ENCODE peak calls at places on chromosomes 2 and 18, in four cellular contexts. One of them, this sample, is unnamed.

GRCh38 chr2:196331143-196331542 is 159.8 kb upstream of the STK17B start:
- DNase-seq in tibial artery: no peak
- DNase-seq in kidney: no peak
- DNase-seq in IMR-90: peak; percentile 82
- DNase-seq in this sample: no peak

GRCh38 chr2:176122633-176123482 is at the start of gene HOXD9:
- DNase-seq in kidney: peak; percentile 95
- DNase-seq in tibial artery: peak; percentile 76
- DNase-seq in IMR-90: no peak
- DNase-seq in this sample: peak; percentile 51

GRCh38 chr2:143001521-143001920 is 124.1 kb downstream of the KYNU start:
- DNase-seq in IMR-90: peak; percentile 1
- DNase-seq in tibial artery: no peak
- DNase-seq in kidney: no peak
- DNase-seq in this sample: no peak

GRCh38 chr18:23226930-23227728 is 91.8 kb downstream of the CABLES1 start:
- DNase-seq in tibial artery: peak; percentile 39
- DNase-seq in kidney: no peak
- DNase-seq in IMR-90: peak; percentile 94
- DNase-seq in this sample: peak; percentile 33

GRCh38 chr18:54150226-54150625 is 74.2 kb downstream of the MBD2 start:
- DNase-seq in kidney: no peak
- DNase-seq in IMR-90: no peak
- DNase-seq in tibial artery: no peak
- DNase-seq in this sample: no peak

GRCh38 chr18:55844373-55844772 is 256.4 kb upstream of the TCF4 start:
- DNase-seq in tibial artery: no peak
- DNase-seq in kidney: no peak
- DNase-seq in IMR-90: peak; percentile 37
- DNase-seq in this sample: no peak

GRCh38 chr2:238160206-238161129 is 1.7 kb downstream of the ERFE start:
- DNase-seq in tibial artery: peak; percentile 16
- DNase-seq in IMR-90: peak; percentile 59
- DNase-seq in kidney: peak; percentile 68
- DNase-seq in this sample: no peak

GRCh38 chr2:126370208-126370607 is 285.8 kb upstream of the GYPC start:
- DNase-seq in IMR-90: no peak
- DNase-seq in tibial artery: no peak
- DNase-seq in kidney: no peak
- DNase-seq in this sample: no peak

GRCh38 chr2:234289789-234290188 is 207.1 kb downstream of the ARL4C start:
- DNase-seq in tibial artery: no peak
- DNase-seq in IMR-90: peak; percentile 88
- DNase-seq in kidney: peak; percentile 76
- DNase-seq in this sample: no peak

GRCh38 chr2:119486886-119487285 is 37.4 kb downstream of the SCTR start:
- DNase-seq in IMR-90: peak; percentile 16
- DNase-seq in tibial artery: no peak
- DNase-seq in kidney: no peak
- DNase-seq in this sample: no peak

GRCh38 chr2:234730066-234730640 is 221.7 kb upstream of the SH3BP4 start:
- DNase-seq in tibial artery: no peak
- DNase-seq in IMR-90: no peak
- DNase-seq in kidney: no peak
- DNase-seq in this sample: no peak

GRCh38 chr18:35456181-35456850 is 41.4 kb downstream of the INO80C start:
- DNase-seq in IMR-90: peak; percentile 17
- DNase-seq in tibial artery: no peak
- DNase-seq in kidney: no peak
- DNase-seq in this sample: no peak

GRCh38 chr18:3256693-3257626 is 5.0 kb upstream of the MYL12B start:
- DNase-seq in IMR-90: peak; percentile 91
- DNase-seq in kidney: no peak
- DNase-seq in tibial artery: no peak
- DNase-seq in this sample: no peak

GRCh38 chr2:151774506-151774905 is 40.2 kb upstream of the NEB start:
- DNase-seq in tibial artery: no peak
- DNase-seq in kidney: no peak
- DNase-seq in IMR-90: peak; percentile 80
- DNase-seq in this sample: no peak

GRCh38 chr2:176827269-176827668 is 385.3 kb upstream of the HNRNPA3 start:
- DNase-seq in tibial artery: no peak
- DNase-seq in kidney: no peak
- DNase-seq in IMR-90: no peak
- DNase-seq in this sample: no peak

GRCh38 chr18:8609711-8610441 is 639 bp downstream of the RAB12 start:
- DNase-seq in IMR-90: no peak
- DNase-seq in kidney: peak; percentile 78
- DNase-seq in tibial artery: no peak
- DNase-seq in this sample: no peak

GRCh38 chr18:41745166-41746049 is 209.6 kb upstream of the PIK3C3 start:
- DNase-seq in IMR-90: peak; percentile 6
- DNase-seq in kidney: no peak
- DNase-seq in tibial artery: no peak
- DNase-seq in this sample: no peak

GRCh38 chr2:94874277-94874997 is 3.2 kb downstream of the TEKT4 start:
- DNase-seq in kidney: peak; percentile 76
- DNase-seq in tibial artery: no peak
- DNase-seq in IMR-90: peak; percentile 6
- DNase-seq in this sample: no peak

GRCh38 chr2:20634430-20635095 is 16.3 kb downstream of the HS1BP3 start:
- DNase-seq in IMR-90: peak; percentile 72
- DNase-seq in kidney: peak; percentile 74
- DNase-seq in tibial artery: no peak
- DNase-seq in this sample: peak; percentile 57

GRCh38 chr2:101337877-101338276 is 29.4 kb upstream of the RNF149 start:
- DNase-seq in kidney: no peak
- DNase-seq in tibial artery: no peak
- DNase-seq in IMR-90: peak; percentile 43
- DNase-seq in this sample: no peak

GRCh38 chr2:101295895-101296294 is 12.6 kb downstream of the RNF149 start:
- DNase-seq in kidney: no peak
- DNase-seq in IMR-90: peak; percentile 86
- DNase-seq in tibial artery: no peak
- DNase-seq in this sample: no peak

GRCh38 chr2:11244091-11244826 is 89.0 kb downstream of the SLC66A3 start:
- DNase-seq in tibial artery: no peak
- DNase-seq in kidney: no peak
- DNase-seq in IMR-90: no peak
- DNase-seq in this sample: no peak

GRCh38 chr2:174336403-174337336 is 1.9 kb downstream of the SP9 start:
- DNase-seq in IMR-90: no peak
- DNase-seq in tibial artery: no peak
- DNase-seq in kidney: peak; percentile 72
- DNase-seq in this sample: no peak

GRCh38 chr2:148135705-148136104 is 114.8 kb downstream of the MBD5 start:
- DNase-seq in IMR-90: peak; percentile 12
- DNase-seq in tibial artery: no peak
- DNase-seq in kidney: no peak
- DNase-seq in this sample: no peak

GRCh38 chr2:47225061-47225783 is 70.1 kb upstream of the STPG4 start:
- DNase-seq in tibial artery: peak; percentile 24
- DNase-seq in IMR-90: peak; percentile 88
- DNase-seq in kidney: peak; percentile 96
- DNase-seq in this sample: peak; percentile 10

GRCh38 chr2:96898135-96898505 is 28.2 kb upstream of the SEMA4C start:
- DNase-seq in IMR-90: no peak
- DNase-seq in kidney: no peak
- DNase-seq in tibial artery: no peak
- DNase-seq in this sample: no peak
- H3K4me1 ChIP-seq in IMR-90: peaks cover 3% of the 10 kb centered on the region
- H3K4me1 ChIP-seq in kidney: no peaks in the 10 kb centered on the region
- H3K4me1 ChIP-seq in tibial artery: no peaks in the 10 kb centered on the region
- H3K4me1 ChIP-seq in this sample: peaks cover 9% of the 10 kb centered on the region

DNA sequence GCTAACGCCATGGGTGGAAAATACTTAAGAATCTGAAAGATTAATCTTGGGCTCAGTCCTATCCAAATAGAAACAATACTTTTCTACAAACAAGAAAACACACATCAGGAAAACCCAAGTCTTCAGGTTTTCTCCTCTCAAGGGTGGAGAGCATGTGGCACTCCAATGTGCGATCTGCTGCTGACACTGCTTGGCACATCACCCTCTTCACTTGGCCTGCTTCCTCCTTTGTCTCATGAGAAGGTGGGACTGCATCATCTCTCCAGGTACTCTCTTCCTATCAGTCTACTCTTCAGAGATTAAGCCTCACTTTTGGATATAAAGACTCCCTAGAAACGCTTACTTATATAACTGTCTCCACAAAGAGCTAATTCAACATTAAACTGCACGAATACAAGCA is 26.4 kb downstream of the HDLBP start:
- DNase-seq in IMR-90: no peak
- DNase-seq in kidney: no peak
- DNase-seq in tibial artery: no peak
- DNase-seq in this sample: no peak
- H3K4me1 ChIP-seq in IMR-90: peaks cover 3% of the 10 kb centered on the region
- H3K4me1 ChIP-seq in kidney: peaks cover 5% of the 10 kb centered on the region
- H3K4me1 ChIP-seq in tibial artery: no peaks in the 10 kb centered on the region
- H3K4me1 ChIP-seq in this sample: no peaks in the 10 kb centered on the region

GRCh38 chr2:54598347-54599325 is 124.8 kb upstream of the EML6 start:
- DNase-seq in IMR-90: peak; percentile 47
- DNase-seq in kidney: no peak
- DNase-seq in tibial artery: no peak
- DNase-seq in this sample: no peak
- H3K4me1 ChIP-seq in IMR-90: peaks cover 22% of the 10 kb centered on the region
- H3K4me1 ChIP-seq in kidney: peaks cover 71% of the 10 kb centered on the region
- H3K4me1 ChIP-seq in tibial artery: peaks cover 56% of the 10 kb centered on the region
- H3K4me1 ChIP-seq in this sample: peaks cover 69% of the 10 kb centered on the region

DNA sequence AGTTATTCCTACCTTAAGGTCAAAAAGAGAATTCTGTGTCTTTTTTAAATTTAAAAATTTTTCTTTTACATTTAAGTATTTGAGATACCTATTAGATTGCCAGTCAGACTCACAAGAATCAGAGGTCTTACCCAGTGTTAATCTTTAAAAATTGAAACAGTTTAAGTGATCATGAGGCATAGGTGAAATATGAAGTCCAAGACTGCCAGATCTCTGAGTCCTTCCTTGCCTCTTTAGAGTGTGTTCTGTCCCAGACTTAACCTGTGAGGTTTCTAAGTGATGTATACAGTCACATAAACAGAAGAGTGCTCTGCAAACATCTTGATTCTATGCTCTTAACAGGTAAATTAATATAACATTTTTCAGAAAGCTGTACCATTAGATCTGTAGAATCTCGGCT is 40.6 kb downstream of the ACTR3 start:
- DNase-seq in tibial artery: no peak
- DNase-seq in kidney: no peak
- DNase-seq in IMR-90: peak; percentile 39
- DNase-seq in this sample: no peak
- H3K4me1 ChIP-seq in tibial artery: no peaks in the 10 kb centered on the region
- H3K4me1 ChIP-seq in kidney: no peaks in the 10 kb centered on the region
- H3K4me1 ChIP-seq in IMR-90: peaks cover 5% of the 10 kb centered on the region
- H3K4me1 ChIP-seq in this sample: no peaks in the 10 kb centered on the region

GRCh38 chr2:36407403-36407802 is 51.8 kb downstream of the CRIM1 start:
- DNase-seq in kidney: no peak
- DNase-seq in tibial artery: no peak
- DNase-seq in IMR-90: no peak
- DNase-seq in this sample: no peak

GRCh38 chr2:36411962-36412444 is 56.4 kb downstream of the CRIM1 start:
- DNase-seq in tibial artery: no peak
- DNase-seq in kidney: no peak
- DNase-seq in IMR-90: no peak
- DNase-seq in this sample: no peak

GRCh38 chr2:36408198-36408703 is 52.7 kb downstream of the CRIM1 start:
- DNase-seq in IMR-90: peak; percentile 85
- DNase-seq in kidney: peak; percentile 68
- DNase-seq in tibial artery: no peak
- DNase-seq in this sample: no peak

GRCh38 chr2:36410681-36411080 is 55.1 kb downstream of the CRIM1 start:
- DNase-seq in IMR-90: no peak
- DNase-seq in kidney: no peak
- DNase-seq in tibial artery: no peak
- DNase-seq in this sample: no peak

GRCh38 chr2:36409971-36410370 is 54.4 kb downstream of the CRIM1 start:
- DNase-seq in kidney: no peak
- DNase-seq in tibial artery: no peak
- DNase-seq in IMR-90: no peak
- DNase-seq in this sample: no peak
- H3K4me1 ChIP-seq in kidney: peaks cover 54% of the 10 kb centered on the region
- H3K4me1 ChIP-seq in tibial artery: peaks cover 72% of the 10 kb centered on the region
- H3K4me1 ChIP-seq in IMR-90: peaks cover 33% of the 10 kb centered on the region
- H3K4me1 ChIP-seq in this sample: peaks cover 82% of the 10 kb centered on the region

DNA sequence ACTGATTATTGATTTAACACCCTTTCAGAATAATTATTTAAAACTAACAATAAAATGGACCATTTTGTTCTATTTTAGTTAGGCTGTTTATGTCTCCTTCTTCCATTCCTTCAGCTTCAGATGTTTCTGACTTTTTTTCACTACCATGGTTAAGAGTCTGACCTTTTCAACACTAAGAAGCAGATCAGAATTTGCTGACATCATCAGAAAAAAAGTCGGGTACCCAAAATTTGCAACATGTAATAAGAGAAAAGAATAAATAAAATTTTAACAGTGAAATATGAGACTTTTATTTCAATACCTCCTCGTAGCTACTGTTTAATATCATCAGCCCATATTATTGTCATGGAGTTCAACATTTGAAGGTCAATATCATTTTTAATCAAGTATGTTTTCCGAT is 1158.3 kb downstream of the RPIA start:
- DNase-seq in tibial artery: no peak
- DNase-seq in IMR-90: no peak
- DNase-seq in kidney: no peak
- DNase-seq in this sample: no peak
- H3K4me1 ChIP-seq in tibial artery: no peaks in the 10 kb centered on the region
- H3K4me1 ChIP-seq in IMR-90: no peaks in the 10 kb centered on the region
- H3K4me1 ChIP-seq in kidney: no peaks in the 10 kb centered on the region
- H3K4me1 ChIP-seq in this sample: no peaks in the 10 kb centered on the region

This sample was measured in tibial nerve.